ENCODE peak calls at places on chromosomes 12 and 14, in five cellular contexts. S is anterior cingulate cortex, R is T1000, M is progenitor cell of endocrine pancreas, G is naive B cell. P is an unnamed sample.

GRCh38 chr12:17381211-17381610 is 708.8 kb downstream of the RERGL start:
- DNase-seq in S (no peak), R (no peak), M (no peak), G (no peak), P (no peak)

GRCh38 chr12:23504043-23504442 is 445.4 kb downstream of the SOX5 start:
- DNase-seq in S (no peak), R (no peak), M (no peak), G (no peak), P (no peak)

GRCh38 chr12:95700316-95700785 is 90.2 kb downstream of the NTN4 start:
- DNase-seq in S (no peak), R (no peak), M (no peak), G (no peak), P (no peak)

GRCh38 chr12:5846950-5847349 is 98.1 kb downstream of the ANO2 start:
- DNase-seq in S (no peak), R (no peak), M (no peak), G (no peak), P (no peak)

GRCh38 chr12:22625671-22626251 is 790 bp downstream of the ETNK1 start:
- DNase-seq in S (no peak), R (no peak), M (peak), G (peak), P (peak)

GRCh38 chr14:89619616-89620273 is 202.7 kb upstream of the FOXN3 start:
- DNase-seq in S (no peak), R (no peak), M (no peak), G (no peak), P (no peak)

GRCh38 chr12:990308-990648 is 745 bp upstream of the ERC1 start:
- DNase-seq in S (peak), R (no peak), M (no peak), G (no peak), P (no peak)

GRCh38 chr14:26525057-26525456 is 72.8 kb downstream of the NOVA1 start:
- DNase-seq in S (no peak), R (no peak), M (no peak), G (no peak), P (no peak)

GRCh38 chr12:118206107-118206412 is 70.1 kb downstream of the PEBP1 start:
- DNase-seq in S (no peak), R (no peak), M (no peak), G (no peak), P (no peak)

GRCh38 chr12:47190271-47190750 is 110.6 kb upstream of the AMIGO2 start:
- DNase-seq in S (no peak), R (no peak), M (no peak), G (no peak), P (no peak)

GRCh38 chr14:95057147-95057546 is 100.2 kb downstream of the DICER1 start:
- DNase-seq in S (no peak), R (no peak), M (no peak), G (no peak), P (no peak)

GRCh38 chr14:54562334-54562733 is 4.6 kb upstream of the SAMD4A start:
- DNase-seq in S (no peak), R (no peak), M (no peak), G (no peak), P (no peak)

GRCh38 chr12:123389560-123390351 is 5.8 kb downstream of the KMT5A start:
- DNase-seq in S (no peak), R (no peak), M (peak), G (peak), P (no peak)

GRCh38 chr12:70736775-70737174 is 99.5 kb upstream of the PTPRB start:
- DNase-seq in S (no peak), R (no peak), M (no peak), G (no peak), P (no peak)

GRCh38 chr12:48004039-48004940 is at the start of gene COL2A1:
- DNase-seq in S (no peak), R (no peak), M (peak), G (no peak), P (no peak)

GRCh38 chr14:89378119-89378518 is 38.9 kb downstream of the FOXN3 start:
- DNase-seq in S (no peak), R (peak), M (no peak), G (no peak), P (no peak)

GRCh38 chr12:54220567-54220966 is 31.8 kb upstream of the SMUG1 start:
- DNase-seq in S (no peak), R (no peak), M (no peak), G (no peak), P (no peak)

GRCh38 chr14:73168274-73168673 is 32.0 kb downstream of the PSEN1 start:
- DNase-seq in S (peak), R (no peak), M (no peak), G (no peak), P (peak)

GRCh38 chr14:49218436-49219092 is 367.6 kb downstream of the RPS29 start:
- DNase-seq in S (no peak), R (no peak), M (no peak), G (no peak), P (no peak)

GRCh38 chr14:63777024-63777423 is 49.2 kb upstream of the SGPP1 start:
- DNase-seq in S (no peak), R (no peak), M (no peak), G (no peak), P (no peak)

GRCh38 chr14:91383439-91383838 is 34.2 kb downstream of the CCDC88C start:
- DNase-seq in S (no peak), R (no peak), M (no peak), G (no peak), P (no peak)

GRCh38 chr12:67430708-67431335 is 161.7 kb downstream of the CAND1 start:
- DNase-seq in S (no peak), R (no peak), M (no peak), G (no peak), P (no peak)

GRCh38 chr14:94581127-94581999 is at the start of gene SERPINA5:
- DNase-seq in S (no peak), R (no peak), M (no peak), G (no peak), P (no peak)

GRCh38 chr14:37197421-37198272 is at the start of gene MIPOL1:
- DNase-seq in S (peak), R (peak), M (peak), G (no peak), P (peak)

GRCh38 chr12:13376627-13377373 is 180.3 kb downstream of the EMP1 start:
- DNase-seq in S (no peak), R (no peak), M (no peak), G (no peak), P (no peak)

GRCh38 chr14:71748196-71748595 is 184.0 kb upstream of the RGS6 start:
- DNase-seq in S (no peak), R (no peak), M (no peak), G (no peak), P (no peak)

GRCh38 chr12:41917827-41918445 is 226.7 kb downstream of the GXYLT1 start:
- DNase-seq in S (no peak), R (no peak), M (no peak), G (no peak), P (no peak)

GRCh38 chr12:76670776-76671175 is 93.1 kb upstream of the ZDHHC17 start:
- DNase-seq in S (no peak), R (no peak), M (no peak), G (no peak), P (no peak)

GRCh38 chr12:124788936-124789555 is 74.6 kb downstream of the SCARB1 start:
- DNase-seq in S (no peak), R (no peak), M (no peak), G (no peak), P (no peak)

GRCh38 chr12:2483713-2484112 is 311.1 kb upstream of the FKBP4 start:
- DNase-seq in S (no peak), R (no peak), M (no peak), G (no peak), P (no peak)